ENCODE peak calls at places on chromosomes 3 and 15, in seven cellular contexts. B is NCI-H1417; N is A549; C is GM13976; Z is CD4-positive, alpha-beta T cell; T is iPS DF 6.9; F is fibroblast of gingiva. J is an unnamed sample.

GRCh38 chr15:77457619-77458265 is 37.1 kb downstream of the HMG20A start:
- DNase-seq in B (no peak), N (no peak), C (no peak), Z (no peak), T (no peak), F (peak; percentile 42), J (no peak)

GRCh38 chr3:58471025-58471887 is 20.6 kb upstream of the KCTD6 start:
- DNase-seq in B (peak; percentile 65), N (peak; percentile 96), C (peak; percentile 56), Z (peak; percentile 13), T (no peak), F (peak; percentile 81), J (peak; percentile 92)

GRCh38 chr3:177602601-177603136 is 405.4 kb upstream of the TBL1XR1 start:
- DNase-seq in B (no peak), N (no peak), C (no peak), Z (no peak), T (no peak), F (no peak), J (peak; percentile 75)

GRCh38 chr15:87604857-87605446 is 651.6 kb downstream of the NTRK3 start:
- DNase-seq in B (no peak), N (peak; percentile 32), C (peak; percentile 6), Z (no peak), T (no peak), F (no peak), J (no peak)

GRCh38 chr3:189842681-189843602 is 211.8 kb downstream of the TP63 start:
- DNase-seq in B (peak; percentile 24), N (peak; percentile 11), C (no peak), Z (no peak), T (no peak), F (no peak), J (peak; percentile 96)

GRCh38 chr3:73707772-73708171 is 83.0 kb upstream of the PDZRN3 start:
- DNase-seq in B (no peak), N (no peak), C (no peak), Z (no peak), T (no peak), F (peak; percentile 24), J (no peak)

GRCh38 chr3:175193815-175194518 is 334.8 kb downstream of the NAALADL2 start:
- DNase-seq in B (no peak), N (no peak), C (peak; percentile 28), Z (no peak), T (no peak), F (peak; percentile 8), J (no peak)

GRCh38 chr15:58462547-58462946 is 30.8 kb downstream of the LIPC start:
- DNase-seq in B (peak; percentile 64), N (no peak), C (no peak), Z (no peak), T (no peak), F (no peak), J (no peak)

GRCh38 chr15:97692317-97693015 is 268.0 kb upstream of the ARRDC4 start:
- DNase-seq in B (no peak), N (no peak), C (no peak), Z (no peak), T (no peak), F (no peak), J (peak; percentile 19)

GRCh38 chr3:13670292-13670691 is 121.4 kb downstream of the FBLN2 start:
- DNase-seq in B (no peak), N (no peak), C (no peak), Z (no peak), T (no peak), F (no peak), J (no peak)

GRCh38 chr15:48627260-48627969 is 18.1 kb downstream of the FBN1 start:
- DNase-seq in B (peak; percentile 2), N (no peak), C (no peak), Z (no peak), T (no peak), F (peak; percentile 61), J (no peak)

GRCh38 chr3:144821583-144821982 is 850.0 kb downstream of the DIPK2A start:
- DNase-seq in B (no peak), N (no peak), C (no peak), Z (no peak), T (no peak), F (peak; percentile 85), J (no peak)

GRCh38 chr3:18086078-18086477 is 339.1 kb downstream of the SATB1 start:
- DNase-seq in B (no peak), N (no peak), C (no peak), Z (no peak), T (no peak), F (no peak), J (no peak)

GRCh38 chr3:115239717-115240116 is 92.6 kb upstream of the ZBTB20 start:
- DNase-seq in B (peak; percentile 63), N (peak; percentile 96), C (no peak), Z (no peak), T (no peak), F (peak; percentile 69), J (peak; percentile 97)

GRCh38 chr15:89578146-89578545 is 2.9 kb downstream of the TICRR start:
- DNase-seq in B (no peak), N (no peak), C (no peak), Z (no peak), T (no peak), F (peak; percentile 9), J (no peak)

GRCh38 chr15:96331942-96332853 is 1.7 kb downstream of the NR2F2 start:
- DNase-seq in B (peak; percentile 69), N (peak; percentile 79), C (peak; percentile 18), Z (no peak), T (no peak), F (no peak), J (no peak)

GRCh38 chr3:32891365-32891764 is 60.1 kb upstream of the CCR4 start:
- DNase-seq in B (no peak), N (no peak), C (no peak), Z (no peak), T (no peak), F (no peak), J (no peak)

GRCh38 chr15:68364028-68364659 is 67.8 kb downstream of the ITGA11 start:
- DNase-seq in B (no peak), N (no peak), C (no peak), Z (no peak), T (no peak), F (no peak), J (no peak)

GRCh38 chr3:195385526-195385925 is 57.3 kb downstream of the ACAP2 start:
- DNase-seq in B (no peak), N (peak; percentile 15), C (no peak), Z (no peak), T (no peak), F (no peak), J (no peak)

GRCh38 chr3:13494463-13495350 is 14.6 kb downstream of the HDAC11 start:
- DNase-seq in B (no peak), N (peak; percentile 53), C (no peak), Z (no peak), T (no peak), F (peak; percentile 36), J (peak; percentile 2)

GRCh38 chr3:25854635-25855034 is 64.7 kb downstream of the OXSM start:
- DNase-seq in B (no peak), N (peak; percentile 48), C (no peak), Z (no peak), T (no peak), F (no peak), J (no peak)

GRCh38 chr3:184040010-184040409 is 8.5 kb downstream of the HTR3D start:
- DNase-seq in B (no peak), N (peak; percentile 45), C (no peak), Z (no peak), T (peak; percentile 18), F (peak; percentile 17), J (peak; percentile 85)

GRCh38 chr3:139537325-139537724 is 2.2 kb downstream of the RBP1 start:
- DNase-seq in B (no peak), N (peak; percentile 23), C (no peak), Z (no peak), T (no peak), F (no peak), J (no peak)